ENCODE peak calls at places on chromosomes 4 and X, in ten cellular contexts. D is hepatocyte; N is activated T-cell treated with anti-CD3 and anti-CD28 coated beads, Interleukin-2, amount 50 U/mL, for 72 hours; X is substantia nigra; I is HFF-Myc; Q is NCI-H2029; P is germinal center; G is AG04450; J is memory B cell; U is mucosa of descending colon. W is an unnamed sample.

GRCh38 chr4:140038031-140038533 is 115.9 kb downstream of the MAML3 start:
- DNase-seq in J (no peak), Q (no peak), D (no peak), U (no peak), I (no peak), P (no peak), G (no peak), X (no peak), N (no peak), W (no peak)

GRCh38 chrX:53268173-53268572 is 13.2 kb downstream of the IQSEC2 start:
- DNase-seq in P (no peak), U (no peak), I (no peak), G (no peak), N (no peak), J (no peak), D (no peak), Q (no peak), X (no peak), W (no peak)

GRCh38 chrX:13488706-13489105 is 80.7 kb upstream of the EGFL6 start:
- DNase-seq in G (no peak), D (no peak), J (no peak), U (no peak), Q (no peak), X (no peak), P (no peak), I (no peak), N (no peak), W (no peak)

GRCh38 chr4:26220704-26221103 is 100.1 kb upstream of the RBPJ start:
- DNase-seq in U (no peak), X (no peak), J (no peak), P (no peak), D (no peak), G (peak), N (no peak), I (no peak), Q (no peak), W (no peak)

GRCh38 chr4:2787230-2788100 is 5.4 kb upstream of the SH3BP2 start:
- DNase-seq in P (peak), U (peak), J (no peak), Q (no peak), X (no peak), D (no peak), I (no peak), N (peak), G (no peak), W (peak)

GRCh38 chr4:152554742-152555141 is 18.9 kb upstream of the FBXW7 start:
- DNase-seq in D (no peak), N (no peak), I (no peak), U (no peak), G (no peak), P (no peak), J (no peak), X (no peak), Q (no peak), W (no peak)

GRCh38 chrX:12771445-12772069 is 19.7 kb upstream of the PRPS2 start:
- DNase-seq in P (peak), G (no peak), Q (no peak), I (peak), N (peak), X (peak), D (peak), J (peak), U (peak), W (peak)

GRCh38 chrX:11437642-11438379 is 144.6 kb downstream of the AMELX start:
- DNase-seq in P (no peak), U (no peak), I (peak), G (no peak), D (peak), J (no peak), Q (no peak), X (no peak), N (no peak), W (no peak)

GRCh38 chrX:81120270-81120935 is 81.3 kb downstream of the HMGN5 start:
- DNase-seq in J (no peak), I (no peak), Q (no peak), D (no peak), X (no peak), P (no peak), G (no peak), U (no peak), N (peak), W (no peak)